ENCODE peak calls at places on chromosomes 4 and X, in eight cellular contexts. One of them, this sample, is unnamed.

GRCh38 chrX:111199505-111199904 is 70.8 kb downstream of the CAPN6 start:
- DNase-seq in BJ: no peak
- DNase-seq in activated CD8-positive, alpha-beta T cell treated with anti-CD3 and anti-CD28 coated beads, Interleukin-2, amount 10 ng/mL, durations not matched to agents 7 days and 5 days: no peak
- DNase-seq in activated T-cell treated with anti-CD3 and anti-CD28 coated beads for 1 hour: no peak
- DNase-seq in HTR-8/SVneo: no peak
- DNase-seq in NCI-H1105: no peak
- DNase-seq in Ammon's horn: no peak
- DNase-seq in GM10248: no peak
- DNase-seq in this sample: no peak

GRCh38 chr4:128565565-128566186 is 243.8 kb upstream of the JADE1 start:
- DNase-seq in activated T-cell treated with anti-CD3 and anti-CD28 coated beads for 1 hour: no peak
- DNase-seq in HTR-8/SVneo: peak
- DNase-seq in NCI-H1105: peak
- DNase-seq in GM10248: peak
- DNase-seq in activated CD8-positive, alpha-beta T cell treated with anti-CD3 and anti-CD28 coated beads, Interleukin-2, amount 10 ng/mL, durations not matched to agents 7 days and 5 days: peak
- DNase-seq in BJ: no peak
- DNase-seq in Ammon's horn: peak
- DNase-seq in this sample: no peak

GRCh38 chr4:150209140-150209829 is 131.0 kb downstream of the DCLK2 start:
- DNase-seq in HTR-8/SVneo: peak
- DNase-seq in GM10248: peak
- DNase-seq in Ammon's horn: no peak
- DNase-seq in activated T-cell treated with anti-CD3 and anti-CD28 coated beads for 1 hour: no peak
- DNase-seq in BJ: no peak
- DNase-seq in NCI-H1105: no peak
- DNase-seq in activated CD8-positive, alpha-beta T cell treated with anti-CD3 and anti-CD28 coated beads, Interleukin-2, amount 10 ng/mL, durations not matched to agents 7 days and 5 days: peak
- DNase-seq in this sample: peak

GRCh38 chr4:55358668-55359067 is 12.6 kb downstream of the SRD5A3 start:
- DNase-seq in activated T-cell treated with anti-CD3 and anti-CD28 coated beads for 1 hour: no peak
- DNase-seq in activated CD8-positive, alpha-beta T cell treated with anti-CD3 and anti-CD28 coated beads, Interleukin-2, amount 10 ng/mL, durations not matched to agents 7 days and 5 days: no peak
- DNase-seq in GM10248: peak
- DNase-seq in HTR-8/SVneo: peak
- DNase-seq in BJ: peak
- DNase-seq in Ammon's horn: no peak
- DNase-seq in NCI-H1105: no peak
- DNase-seq in this sample: no peak

GRCh38 chr4:106681381-106681921 is 312.9 kb upstream of the GIMD1 start:
- DNase-seq in Ammon's horn: no peak
- DNase-seq in activated T-cell treated with anti-CD3 and anti-CD28 coated beads for 1 hour: no peak
- DNase-seq in HTR-8/SVneo: no peak
- DNase-seq in NCI-H1105: no peak
- DNase-seq in BJ: no peak
- DNase-seq in GM10248: no peak
- DNase-seq in activated CD8-positive, alpha-beta T cell treated with anti-CD3 and anti-CD28 coated beads, Interleukin-2, amount 10 ng/mL, durations not matched to agents 7 days and 5 days: no peak
- DNase-seq in this sample: no peak

GRCh38 chr4:78379991-78380739 is 171.4 kb upstream of the ANXA3 start:
- DNase-seq in NCI-H1105: no peak
- DNase-seq in activated CD8-positive, alpha-beta T cell treated with anti-CD3 and anti-CD28 coated beads, Interleukin-2, amount 10 ng/mL, durations not matched to agents 7 days and 5 days: no peak
- DNase-seq in activated T-cell treated with anti-CD3 and anti-CD28 coated beads for 1 hour: no peak
- DNase-seq in GM10248: no peak
- DNase-seq in HTR-8/SVneo: no peak
- DNase-seq in BJ: no peak
- DNase-seq in Ammon's horn: no peak
- DNase-seq in this sample: no peak

GRCh38 chr4:129641179-129641578 is 545.2 kb downstream of the C4orf33 start:
- DNase-seq in BJ: no peak
- DNase-seq in HTR-8/SVneo: peak
- DNase-seq in activated T-cell treated with anti-CD3 and anti-CD28 coated beads for 1 hour: peak
- DNase-seq in GM10248: peak
- DNase-seq in activated CD8-positive, alpha-beta T cell treated with anti-CD3 and anti-CD28 coated beads, Interleukin-2, amount 10 ng/mL, durations not matched to agents 7 days and 5 days: peak
- DNase-seq in Ammon's horn: peak
- DNase-seq in NCI-H1105: no peak
- DNase-seq in this sample: peak

GRCh38 chrX:142998447-142999208 is 27.1 kb upstream of the SPANXN4 start:
- DNase-seq in activated CD8-positive, alpha-beta T cell treated with anti-CD3 and anti-CD28 coated beads, Interleukin-2, amount 10 ng/mL, durations not matched to agents 7 days and 5 days: no peak
- DNase-seq in activated T-cell treated with anti-CD3 and anti-CD28 coated beads for 1 hour: no peak
- DNase-seq in HTR-8/SVneo: no peak
- DNase-seq in NCI-H1105: no peak
- DNase-seq in GM10248: no peak
- DNase-seq in Ammon's horn: no peak
- DNase-seq in BJ: no peak
- DNase-seq in this sample: no peak

GRCh38 chr4:89230271-89230670 is 77.3 kb downstream of the GPRIN3 start:
- DNase-seq in activated CD8-positive, alpha-beta T cell treated with anti-CD3 and anti-CD28 coated beads, Interleukin-2, amount 10 ng/mL, durations not matched to agents 7 days and 5 days: no peak
- DNase-seq in GM10248: no peak
- DNase-seq in HTR-8/SVneo: no peak
- DNase-seq in Ammon's horn: no peak
- DNase-seq in NCI-H1105: no peak
- DNase-seq in BJ: no peak
- DNase-seq in activated T-cell treated with anti-CD3 and anti-CD28 coated beads for 1 hour: no peak
- DNase-seq in this sample: no peak

GRCh38 chr4:173264245-173264959 is 69.8 kb downstream of the HMGB2 start:
- DNase-seq in HTR-8/SVneo: peak
- DNase-seq in Ammon's horn: no peak
- DNase-seq in activated T-cell treated with anti-CD3 and anti-CD28 coated beads for 1 hour: peak
- DNase-seq in GM10248: peak
- DNase-seq in NCI-H1105: peak
- DNase-seq in activated CD8-positive, alpha-beta T cell treated with anti-CD3 and anti-CD28 coated beads, Interleukin-2, amount 10 ng/mL, durations not matched to agents 7 days and 5 days: peak
- DNase-seq in BJ: no peak
- DNase-seq in this sample: no peak

This sample was measured in non-pigmented ciliary epithelial cell.